ENCODE peak calls at places on chromosomes 5 and 9, in five cellular contexts. G, O, Q, D and S are unnamed samples. For H3K4me1, the result is how much of the 10 kb centered on the place peaks cover.

GRCh38 chr5:39148983-39149534 is 70.3 kb downstream of the FYB1 start:
- DNase-seq in G (no peak), O (no peak), Q (no peak), D (no peak), S (no peak)

GRCh38 chr9:135946392-135946994 is 14.7 kb downstream of the UBAC1 start:
- DNase-seq in G (no peak), O (no peak), Q (no peak), D (no peak), S (no peak)

GRCh38 chr9:110029422-110029814 is 178.5 kb downstream of the C9orf152 start:
- DNase-seq in G (peak), O (no peak), Q (peak), D (no peak), S (no peak)

GRCh38 chr5:65821966-65822365 is 100.0 kb downstream of the NLN start:
- DNase-seq in G (no peak), O (no peak), Q (no peak), D (no peak), S (no peak)

GRCh38 chr9:72022846-72023245 is 37.6 kb downstream of the C9orf57 start:
- DNase-seq in G (no peak), O (no peak), Q (peak), D (no peak), S (no peak)

GRCh38 chr9:112332674-112332976 is 794 bp downstream of the PTBP3 start:
- DNase-seq in G (no peak), O (no peak), Q (no peak), D (no peak), S (no peak)

GRCh38 chr5:28523887-28524637 is 1485.7 kb upstream of the CDH9 start:
- DNase-seq in G (no peak), O (peak), Q (no peak), D (no peak), S (no peak)

GRCh38 chr5:11150976-11151375 is 389.9 kb upstream of the DAP start:
- DNase-seq in G (no peak), O (no peak), Q (no peak), D (no peak), S (no peak)

DNA sequence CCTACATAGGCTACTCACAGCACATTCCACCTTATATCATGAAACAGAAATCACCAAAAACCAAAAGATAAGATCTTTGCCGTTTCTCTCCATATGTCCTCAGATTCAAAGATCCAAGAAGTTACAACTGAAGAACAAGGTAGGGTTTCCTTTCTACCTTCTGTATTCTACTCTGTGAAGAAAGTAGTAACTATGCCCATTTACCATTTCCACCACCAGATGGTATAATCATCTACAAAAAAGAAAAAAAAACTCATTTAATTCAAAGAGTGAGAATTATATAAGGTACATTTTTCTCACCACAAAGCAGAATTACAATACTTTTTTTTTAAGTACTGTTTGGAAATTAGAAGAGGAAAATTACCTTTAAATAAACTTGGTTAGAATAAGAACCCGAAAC is 172.6 kb upstream of the PTGER4 start:
- DNase-seq in G (no peak), O (no peak), Q (no peak), D (no peak), S (no peak)
- TF ChIP-seq CTCF in G (no peak), O (no peak), Q (no peak), D (no peak), S (no peak)

GRCh38 chr5:33311893-33312292 is 128.9 kb upstream of the TARS1 start:
- DNase-seq in G (no peak), O (no peak), Q (no peak), D (no peak), S (no peak)

GRCh38 chr5:33313150-33313549 is 127.6 kb upstream of the TARS1 start:
- DNase-seq in G (no peak), O (peak), Q (peak), D (no peak), S (no peak)

GRCh38 chr5:33310471-33310870 is 130.3 kb upstream of the TARS1 start:
- DNase-seq in G (no peak), O (no peak), Q (no peak), D (no peak), S (no peak)

GRCh38 chr5:33315170-33315569 is 125.6 kb upstream of the TARS1 start:
- DNase-seq in G (no peak), O (no peak), Q (no peak), D (no peak), S (no peak)

GRCh38 chr5:33312631-33313030 is 128.1 kb upstream of the TARS1 start:
- DNase-seq in G (no peak), O (no peak), Q (peak), D (no peak), S (no peak)
- H3K4me1 ChIP-seq in G (under half), O (under half), Q (under half), D (under half), S (under half)

GRCh38 chr5:175867587-175868347 is 3.6 kb upstream of the CPLX2 start:
- DNase-seq in G (no peak), O (no peak), Q (peak), D (no peak), S (no peak)
- TF ChIP-seq CTCF in G (no peak), O (peak), Q (peak), D (no peak), S (no peak)

GRCh38 chr9:137226338-137227056 is 805 bp upstream of the RNF224 start:
- DNase-seq in G (no peak), O (no peak), Q (no peak), D (no peak), S (no peak)
- H3K4me1 ChIP-seq in G (under half), O (under half), Q (half or more), D (under half), S (under half)

DNA sequence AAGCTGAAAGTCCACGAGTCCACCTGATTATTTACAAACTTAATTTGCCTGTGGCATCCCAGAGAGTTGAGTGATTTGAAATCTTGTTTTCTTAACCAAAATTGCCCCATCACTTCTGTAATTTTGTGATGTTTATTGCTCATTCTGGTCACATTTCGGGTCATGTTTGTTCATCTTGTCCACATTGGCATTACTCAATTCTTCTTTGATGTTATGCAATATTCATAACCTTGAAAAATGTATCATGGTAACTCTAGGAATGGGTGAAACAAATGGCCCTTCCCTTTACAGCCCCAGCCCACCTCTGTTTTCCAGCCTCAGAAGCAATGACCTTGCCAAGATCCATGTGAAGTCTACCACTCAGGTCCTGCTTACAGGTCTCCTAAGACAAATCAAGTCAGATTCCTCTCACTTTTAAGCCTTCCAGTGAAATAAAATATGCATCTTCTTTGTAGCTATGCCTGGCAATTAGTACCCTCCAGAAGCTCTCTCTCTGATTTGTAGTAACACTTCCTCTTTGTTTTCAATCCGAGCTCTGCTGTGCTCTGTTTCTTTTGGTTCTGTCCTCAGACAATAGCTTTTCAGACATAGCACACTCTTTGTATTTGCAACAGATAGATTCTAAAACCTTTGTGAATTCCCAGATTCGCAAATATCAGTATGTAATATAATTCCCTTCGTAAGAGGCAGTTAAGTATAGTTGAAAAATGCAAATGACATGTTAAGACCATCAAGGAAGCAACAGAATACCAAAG is 330.3 kb upstream of the IRX1 start:
- DNase-seq in G (no peak), O (no peak), Q (no peak), D (no peak), S (no peak)
- TF ChIP-seq CTCF in G (no peak), O (no peak), Q (no peak), D (no peak), S (no peak)

DNA sequence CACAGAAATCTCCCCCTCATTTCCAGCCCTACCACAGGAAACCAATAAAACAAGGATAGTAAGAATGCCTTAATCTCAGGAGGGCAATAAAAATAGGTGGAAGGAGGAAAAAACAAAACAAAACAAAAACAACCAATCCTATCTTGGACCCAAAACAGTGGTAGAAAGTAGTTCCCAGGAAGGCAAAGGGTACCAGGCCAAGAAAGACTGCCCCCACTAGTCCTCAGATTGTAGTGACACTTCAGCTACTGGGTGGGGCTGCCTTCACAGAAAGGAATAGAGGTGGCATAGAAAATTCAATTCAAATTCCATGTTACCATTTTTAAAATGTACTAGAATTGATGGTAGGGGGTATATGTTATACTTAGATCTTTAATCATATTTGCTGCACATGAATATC is 59.3 kb downstream of the DPYSL3 start:
- DNase-seq in G (no peak), O (no peak), Q (no peak), D (no peak), S (no peak)
- H3K4me1 ChIP-seq in G (under half), O (under half), Q (under half), D (under half), S (under half)